ENCODE peak calls at places on chromosomes 11 and 22, in ten cellular contexts. D is dorsolateral prefrontal cortex, C is heart left ventricle, U is small intestine, J is prostate gland, Z is GM23248, A is PC-9, H is H9, W is vagina, O is cardiac muscle cell. V is an unnamed sample.
A peak's percentile ranks its signal among the peaks of the same experiment; 100 is the strongest.

GRCh38 chr11:36818410-36818809 is 220.4 kb upstream of the RAG2 start:
- DNase-seq in D (no peak), C (no peak), U (peak; percentile 5), J (no peak), Z (peak; percentile 34), A (no peak), H (peak; percentile 54), W (no peak), O (no peak), V (no peak)

GRCh38 chr11:28736256-28736655 is 628.1 kb downstream of the METTL15 start:
- DNase-seq in D (no peak), C (no peak), U (no peak), J (no peak), Z (no peak), A (no peak), H (no peak), W (no peak), O (no peak), V (no peak)

GRCh38 chr22:35482974-35483373 is 57.7 kb upstream of the RASD2 start:
- DNase-seq in D (no peak), C (no peak), U (no peak), J (no peak), Z (no peak), A (no peak), H (no peak), W (no peak), O (no peak), V (no peak)

GRCh38 chr11:29712616-29713015 is 304.2 kb downstream of the KCNA4 start:
- DNase-seq in D (no peak), C (peak; percentile 47), U (no peak), J (no peak), Z (no peak), A (no peak), H (no peak), W (no peak), O (no peak), V (no peak)

GRCh38 chr11:61518032-61518795 is 9.7 kb downstream of the LRRC10B start:
- DNase-seq in D (no peak), C (no peak), U (no peak), J (no peak), Z (no peak), A (no peak), H (no peak), W (no peak), O (no peak), V (no peak)

GRCh38 chr11:64667154-64667745 is 55.7 kb downstream of the NRXN2 start:
- DNase-seq in D (no peak), C (peak; percentile 37), U (no peak), J (no peak), Z (no peak), A (no peak), H (no peak), W (no peak), O (no peak), V (no peak)

GRCh38 chr11:39304586-39304985 is 2154.9 kb downstream of the LRRC4C start:
- DNase-seq in D (no peak), C (no peak), U (no peak), J (no peak), Z (no peak), A (no peak), H (no peak), W (no peak), O (no peak), V (no peak)

GRCh38 chr11:10162222-10162621 is 131.8 kb downstream of the SBF2 start:
- DNase-seq in D (no peak), C (no peak), U (no peak), J (no peak), Z (no peak), A (no peak), H (no peak), W (no peak), O (no peak), V (no peak)

DNA sequence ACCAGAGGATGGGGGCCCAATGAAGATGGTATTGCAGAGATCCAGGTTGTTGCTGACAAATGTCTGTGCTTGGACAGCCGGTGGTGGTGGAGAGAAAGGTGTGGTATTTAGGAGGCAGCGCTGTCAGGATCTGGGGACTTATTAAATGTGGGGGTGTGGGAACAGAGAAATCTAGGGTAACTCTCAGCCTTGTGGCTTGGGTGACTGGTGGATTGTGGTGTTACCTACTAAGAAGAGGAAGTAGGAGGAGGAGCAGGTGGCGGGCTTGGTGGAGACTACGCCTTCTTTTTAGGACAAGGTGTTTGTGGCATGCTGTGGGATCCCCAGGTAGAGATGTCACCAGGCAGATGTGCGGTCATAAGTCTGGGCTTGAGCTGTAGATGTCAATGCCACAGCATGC is 144.0 kb downstream of the GRIK4 start:
- DNase-seq in D (no peak), C (no peak), U (no peak), J (no peak), Z (no peak), A (no peak), H (no peak), W (no peak), O (no peak), V (no peak)
- H3K27me3 ChIP-seq in D (no peaks in the 10 kb centered on the region), C (no peaks in the 10 kb centered on the region), U (no peaks in the 10 kb centered on the region), J (no peaks in the 10 kb centered on the region), Z (peaks cover 14% of the 10 kb centered on the region), A (peaks cover 96% of the 10 kb centered on the region), H (peaks cover under 1% of the 10 kb centered on the region), W (no peaks in the 10 kb centered on the region), O (peaks cover 44% of the 10 kb centered on the region), V (no peaks in the 10 kb centered on the region)

GRCh38 chr11:32440372-32440888 is 5.1 kb upstream of the WT1 start:
- DNase-seq in D (no peak), C (no peak), U (no peak), J (no peak), Z (no peak), A (no peak), H (no peak), W (no peak), O (no peak), V (no peak)
- H3K27me3 ChIP-seq in D (peaks cover 54% of the 10 kb centered on the region), C (peaks cover 86% of the 10 kb centered on the region), U (peaks cover 16% of the 10 kb centered on the region), J (peaks cover 41% of the 10 kb centered on the region), Z (peaks cover 88% of the 10 kb centered on the region), A (peaks cover 54% of the 10 kb centered on the region), H (peaks cover 73% of the 10 kb centered on the region), W (no peaks in the 10 kb centered on the region), O (peaks cover 88% of the 10 kb centered on the region), V (peaks cover 6% of the 10 kb centered on the region)

GRCh38 chr11:123363556-123363955 is 66.5 kb upstream of the GRAMD1B start:
- DNase-seq in D (no peak), C (no peak), U (no peak), J (peak; percentile 11), Z (no peak), A (no peak), H (no peak), W (no peak), O (no peak), V (no peak)

GRCh38 chr11:123357990-123358827 is 71.9 kb upstream of the GRAMD1B start:
- DNase-seq in D (no peak), C (peak; percentile 65), U (peak; percentile 22), J (no peak), Z (peak; percentile 54), A (no peak), H (peak; percentile 54), W (no peak), O (peak; percentile 60), V (no peak)

GRCh38 chr11:123357353-123357989 is 72.6 kb upstream of the GRAMD1B start:
- DNase-seq in D (no peak), C (no peak), U (no peak), J (no peak), Z (no peak), A (no peak), H (no peak), W (no peak), O (no peak), V (no peak)

GRCh38 chr11:123362941-123363340 is 67.1 kb upstream of the GRAMD1B start:
- DNase-seq in D (no peak), C (no peak), U (no peak), J (no peak), Z (peak; percentile 4), A (no peak), H (no peak), W (no peak), O (peak; percentile 24), V (no peak)

DNA sequence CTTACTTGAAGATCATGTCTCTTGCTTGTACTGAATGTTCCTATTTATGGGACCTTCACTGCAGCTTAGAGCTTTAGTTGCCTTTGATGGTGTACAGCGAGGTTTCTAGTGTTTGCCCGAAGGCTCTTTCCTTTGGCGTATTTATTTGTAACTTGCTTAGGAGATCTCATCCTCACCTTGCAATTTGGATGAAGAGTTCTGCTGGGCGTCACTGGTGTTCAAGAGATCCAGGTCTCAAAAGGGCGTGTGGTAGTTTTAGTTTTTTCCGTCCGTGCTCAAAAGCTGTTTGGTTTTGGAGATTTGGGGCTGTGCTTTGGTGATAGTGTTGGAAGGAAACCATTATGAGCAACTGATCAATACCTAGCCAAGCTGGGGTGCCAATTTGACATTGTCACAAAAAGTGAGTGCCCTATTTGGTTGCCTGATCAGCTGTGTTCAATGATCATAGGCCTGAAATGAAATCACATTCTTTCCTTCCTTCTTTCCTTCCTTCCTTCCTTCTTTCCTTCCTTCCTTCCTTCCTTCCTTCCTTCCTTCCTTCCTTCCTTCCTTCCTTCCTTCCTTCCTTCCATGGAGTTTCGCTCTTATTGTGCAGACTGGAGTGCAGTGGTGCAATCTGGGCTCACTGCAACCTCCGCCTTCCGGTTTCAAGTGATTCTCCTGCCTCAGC is 69.7 kb upstream of the GRAMD1B start:
- DNase-seq in D (no peak), C (no peak), U (no peak), J (no peak), Z (no peak), A (no peak), H (no peak), W (no peak), O (no peak), V (no peak)
- H3K27me3 ChIP-seq in D (no peaks in the 10 kb centered on the region), C (peaks cover 16% of the 10 kb centered on the region), U (peaks cover 3% of the 10 kb centered on the region), J (no peaks in the 10 kb centered on the region), Z (peaks cover 50% of the 10 kb centered on the region), A (peaks cover 50% of the 10 kb centered on the region), H (peaks cover 13% of the 10 kb centered on the region), W (no peaks in the 10 kb centered on the region), O (peaks cover 53% of the 10 kb centered on the region), V (no peaks in the 10 kb centered on the region)

GRCh38 chr22:19042285-19043110 is 79.7 kb downstream of the DGCR2 start:
- DNase-seq in D (peak; percentile 42), C (peak; percentile 45), U (no peak), J (no peak), Z (no peak), A (no peak), H (no peak), W (no peak), O (no peak), V (no peak)

GRCh38 chr22:19043111-19044085 is 78.8 kb downstream of the DGCR2 start:
- DNase-seq in D (peak; percentile 31), C (peak; percentile 37), U (no peak), J (no peak), Z (peak; percentile 80), A (no peak), H (no peak), W (no peak), O (no peak), V (no peak)

GRCh38 chr22:19045094-19045493 is 77.1 kb downstream of the DGCR2 start:
- DNase-seq in D (no peak), C (no peak), U (peak; percentile 10), J (no peak), Z (no peak), A (no peak), H (no peak), W (no peak), O (no peak), V (no peak)

GRCh38 chr22:19046287-19046686 is 75.9 kb downstream of the DGCR2 start:
- DNase-seq in D (no peak), C (no peak), U (no peak), J (no peak), Z (no peak), A (no peak), H (no peak), W (no peak), O (no peak), V (no peak)

DNA sequence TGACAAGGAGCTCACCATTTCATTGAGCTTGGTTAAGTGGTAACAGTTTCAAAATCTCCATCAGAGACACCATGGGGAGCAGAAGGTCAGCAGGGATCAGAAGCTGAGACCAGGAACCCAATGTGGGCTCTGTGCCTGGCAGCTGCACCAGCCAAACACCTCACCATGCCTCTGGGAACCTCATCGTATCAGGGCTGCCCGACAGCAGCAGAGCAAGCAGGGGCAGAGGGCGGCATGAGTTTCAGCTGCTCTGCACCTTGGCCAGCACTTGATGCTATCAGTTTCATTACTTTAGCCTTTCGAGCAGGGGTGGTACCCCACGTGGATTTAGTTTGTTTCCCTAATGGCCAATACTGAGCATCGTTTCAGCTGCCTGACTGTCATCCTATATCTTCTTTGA is 77.8 kb downstream of the DGCR2 start:
- DNase-seq in D (no peak), C (no peak), U (no peak), J (no peak), Z (no peak), A (no peak), H (no peak), W (no peak), O (no peak), V (no peak)
- H3K27me3 ChIP-seq in D (no peaks in the 10 kb centered on the region), C (no peaks in the 10 kb centered on the region), U (no peaks in the 10 kb centered on the region), J (no peaks in the 10 kb centered on the region), Z (no peaks in the 10 kb centered on the region), A (no peaks in the 10 kb centered on the region), H (no peaks in the 10 kb centered on the region), W (no peaks in the 10 kb centered on the region), O (no peaks in the 10 kb centered on the region), V (no peaks in the 10 kb centered on the region)